ENCODE peak calls at places on chromosomes 4 and X, in nine cellular contexts. K is AG09319, Y is AG04450, N is adrenal gland, B is heart right ventricle, I is fibroblast of the conjunctiva, H is COR-L47, X is upper lobe of right lung, G is transverse colon. A is an unnamed sample.

GRCh38 chr4:26346203-26346620 is 25.4 kb downstream of the RBPJ start:
- DNase-seq in Y (no peak), B (peak; percentile 11), I (no peak), H (no peak), K (no peak), N (no peak), G (no peak), X (no peak), A (no peak)

GRCh38 chrX:12975999-12976558 is 1.2 kb downstream of the TMSB4X start:
- DNase-seq in G (no peak), N (peak; percentile 29), X (peak; percentile 75), Y (no peak), B (peak; percentile 40), H (peak; percentile 30), I (no peak), K (no peak), A (no peak)

GRCh38 chr4:108168672-108169562 is at the start of gene LEF1:
- DNase-seq in I (no peak), N (peak; percentile 82), X (peak; percentile 70), H (peak; percentile 65), K (no peak), B (no peak), G (peak; percentile 33), Y (no peak), A (no peak)

GRCh38 chrX:118904218-118904617 is 70.2 kb upstream of the LONRF3 start:
- DNase-seq in X (no peak), I (no peak), B (no peak), N (no peak), H (no peak), Y (no peak), G (no peak), K (no peak), A (no peak)

GRCh38 chr4:108804648-108805273 is 41.9 kb upstream of the ETNPPL start:
- DNase-seq in Y (no peak), N (no peak), H (no peak), I (no peak), B (no peak), G (no peak), X (no peak), K (no peak), A (no peak)

GRCh38 chrX:15761564-15762191 is 23.6 kb downstream of the CA5B start:
- DNase-seq in Y (no peak), I (no peak), H (peak; percentile 1), X (no peak), K (no peak), B (no peak), G (no peak), N (no peak), A (no peak)

GRCh38 chr4:76689079-76689817 is 208.7 kb downstream of the SOWAHB start:
- DNase-seq in B (no peak), Y (no peak), G (peak; percentile 52), K (no peak), H (peak; percentile 69), N (peak; percentile 39), X (peak; percentile 75), I (no peak), A (no peak)

GRCh38 chrX:103151799-103152198 is 58.9 kb upstream of the NXF3 start:
- DNase-seq in N (no peak), X (no peak), B (no peak), K (no peak), I (no peak), G (no peak), H (peak; percentile 36), Y (no peak), A (no peak)

GRCh38 chrX:97363843-97364242 is 480.1 kb downstream of the RPA4 start:
- DNase-seq in Y (no peak), K (no peak), H (no peak), B (no peak), G (no peak), I (no peak), N (no peak), X (no peak), A (no peak)

GRCh38 chr4:53633608-53634007 is 42.3 kb upstream of the LNX1 start:
- DNase-seq in N (no peak), X (no peak), B (no peak), K (no peak), Y (no peak), H (no peak), G (no peak), I (no peak), A (no peak)

GRCh38 chrX:9367437-9367836 is 97.4 kb upstream of the TBL1X start:
- DNase-seq in H (no peak), B (no peak), G (no peak), X (no peak), N (no peak), I (no peak), K (no peak), Y (no peak), A (no peak)

GRCh38 chr4:116342143-116342542 is 743.2 kb downstream of the TRAM1L1 start:
- DNase-seq in B (no peak), I (no peak), H (no peak), X (no peak), N (no peak), Y (no peak), K (no peak), G (no peak), A (no peak)

GRCh38 chrX:22053486-22053885 is 21.4 kb downstream of the PHEX start:
- DNase-seq in X (no peak), N (no peak), G (no peak), B (no peak), Y (no peak), I (no peak), K (no peak), H (no peak), A (no peak)

GRCh38 chr4:51853027-51853682 is 10.2 kb downstream of the DCUN1D4 start:
- DNase-seq in N (peak; percentile 54), G (peak; percentile 32), K (no peak), B (no peak), X (no peak), H (no peak), I (no peak), Y (no peak), A (no peak)

GRCh38 chrX:117839544-117839943 is 277.1 kb downstream of the KLHL13 start:
- DNase-seq in N (no peak), Y (no peak), X (no peak), B (no peak), I (no peak), H (no peak), K (no peak), G (no peak), A (no peak)

GRCh38 chrX:21943460-21944135 is 3.1 kb downstream of the SMS start:
- DNase-seq in I (peak; percentile 64), X (no peak), K (no peak), B (no peak), G (no peak), Y (peak; percentile 39), H (no peak), N (no peak), A (no peak)

GRCh38 chrX:112803060-112803459 is 37.6 kb downstream of the AMOT start:
- DNase-seq in H (no peak), Y (no peak), K (no peak), X (no peak), I (no peak), B (no peak), G (no peak), N (no peak), A (no peak)

GRCh38 chr4:25702848-25703247 is 47.2 kb downstream of the SLC34A2 start:
- DNase-seq in K (peak; percentile 5), H (no peak), Y (no peak), N (no peak), I (peak; percentile 22), B (peak; percentile 63), X (no peak), G (no peak), A (peak; percentile 2)

GRCh38 chr4:99629962-99630554 is 27.6 kb downstream of the C4orf54 start:
- DNase-seq in N (no peak), H (no peak), I (no peak), X (no peak), K (no peak), B (no peak), G (no peak), Y (no peak), A (no peak)

GRCh38 chr4:83629945-83630684 is 94.2 kb downstream of the GPAT3 start:
- DNase-seq in Y (peak; percentile 71), G (peak; percentile 83), K (peak; percentile 15), H (no peak), N (peak; percentile 13), X (no peak), B (no peak), I (peak; percentile 49), A (no peak)

GRCh38 chr4:123488916-123489315 is 92.3 kb downstream of the SPRY1 start:
- DNase-seq in B (no peak), I (no peak), K (no peak), Y (no peak), X (no peak), H (no peak), G (no peak), N (no peak), A (no peak)

GRCh38 chr4:112895785-112896184 is 153.7 kb upstream of the ANK2 start:
- DNase-seq in K (no peak), B (no peak), N (no peak), G (no peak), I (no peak), H (no peak), X (no peak), Y (no peak), A (no peak)